ENCODE peak calls at places on chromosomes 16 and 17, in ten cellular contexts. One of them, this sample, is unnamed.

GRCh38 chr16:23302045-23302956 is at the start of gene SCNN1B:
- DNase-seq in A549: no peak
- DNase-seq in fibroblast of mammary gland: no peak
- DNase-seq in fibroblast of the aortic adventitia: no peak
- DNase-seq in GM23338: peak
- DNase-seq in cardiac muscle cell: no peak
- DNase-seq in psoas muscle: no peak
- DNase-seq in PC-3: peak
- DNase-seq in epithelial cell of proximal tubule: no peak
- DNase-seq in stomach: peak
- DNase-seq in this sample: no peak

GRCh38 chr16:55488306-55488705 is 9.3 kb downstream of the MMP2 start:
- DNase-seq in A549: no peak
- DNase-seq in fibroblast of mammary gland: no peak
- DNase-seq in fibroblast of the aortic adventitia: no peak
- DNase-seq in GM23338: no peak
- DNase-seq in cardiac muscle cell: no peak
- DNase-seq in psoas muscle: no peak
- DNase-seq in PC-3: no peak
- DNase-seq in epithelial cell of proximal tubule: no peak
- DNase-seq in stomach: no peak
- DNase-seq in this sample: no peak

GRCh38 chr16:87161822-87162676 is 155.1 kb downstream of the C16orf95 start:
- DNase-seq in A549: no peak
- DNase-seq in fibroblast of mammary gland: no peak
- DNase-seq in fibroblast of the aortic adventitia: no peak
- DNase-seq in GM23338: no peak
- DNase-seq in cardiac muscle cell: no peak
- DNase-seq in psoas muscle: no peak
- DNase-seq in PC-3: no peak
- DNase-seq in epithelial cell of proximal tubule: no peak
- DNase-seq in stomach: no peak
- DNase-seq in this sample: no peak

GRCh38 chr16:14576532-14576931 is 53.5 kb downstream of the PARN start:
- DNase-seq in A549: no peak
- DNase-seq in fibroblast of mammary gland: no peak
- DNase-seq in fibroblast of the aortic adventitia: no peak
- DNase-seq in GM23338: no peak
- DNase-seq in cardiac muscle cell: no peak
- DNase-seq in psoas muscle: no peak
- DNase-seq in PC-3: no peak
- DNase-seq in epithelial cell of proximal tubule: peak
- DNase-seq in stomach: no peak
- DNase-seq in this sample: no peak

GRCh38 chr17:19448341-19449268 is 37.6 kb downstream of the RNF112 start:
- DNase-seq in A549: peak
- DNase-seq in fibroblast of mammary gland: peak
- DNase-seq in fibroblast of the aortic adventitia: peak
- DNase-seq in GM23338: no peak
- DNase-seq in cardiac muscle cell: peak
- DNase-seq in psoas muscle: no peak
- DNase-seq in PC-3: peak
- DNase-seq in epithelial cell of proximal tubule: peak
- DNase-seq in stomach: no peak
- DNase-seq in this sample: peak

GRCh38 chr17:40095356-40095943 is 4.9 kb downstream of the NR1D1 start:
- DNase-seq in A549: no peak
- DNase-seq in fibroblast of mammary gland: no peak
- DNase-seq in fibroblast of the aortic adventitia: no peak
- DNase-seq in GM23338: no peak
- DNase-seq in cardiac muscle cell: no peak
- DNase-seq in psoas muscle: peak
- DNase-seq in PC-3: no peak
- DNase-seq in epithelial cell of proximal tubule: no peak
- DNase-seq in stomach: peak
- DNase-seq in this sample: no peak

GRCh38 chr17:10513284-10514067 is 4.9 kb downstream of the MYH1 start:
- DNase-seq in A549: no peak
- DNase-seq in fibroblast of mammary gland: peak
- DNase-seq in fibroblast of the aortic adventitia: peak
- DNase-seq in GM23338: peak
- DNase-seq in cardiac muscle cell: peak
- DNase-seq in psoas muscle: no peak
- DNase-seq in PC-3: no peak
- DNase-seq in epithelial cell of proximal tubule: no peak
- DNase-seq in stomach: no peak
- DNase-seq in this sample: no peak

GRCh38 chr16:60110531-60110930 is 1376.4 kb upstream of the GOT2 start:
- DNase-seq in A549: no peak
- DNase-seq in fibroblast of mammary gland: no peak
- DNase-seq in fibroblast of the aortic adventitia: no peak
- DNase-seq in GM23338: no peak
- DNase-seq in cardiac muscle cell: no peak
- DNase-seq in psoas muscle: no peak
- DNase-seq in PC-3: peak
- DNase-seq in epithelial cell of proximal tubule: no peak
- DNase-seq in stomach: no peak
- DNase-seq in this sample: no peak

GRCh38 chr17:72812823-72813222 is 279.7 kb downstream of the SLC39A11 start:
- DNase-seq in A549: no peak
- DNase-seq in fibroblast of mammary gland: peak
- DNase-seq in fibroblast of the aortic adventitia: peak
- DNase-seq in GM23338: no peak
- DNase-seq in cardiac muscle cell: peak
- DNase-seq in psoas muscle: no peak
- DNase-seq in PC-3: peak
- DNase-seq in epithelial cell of proximal tubule: no peak
- DNase-seq in stomach: no peak
- DNase-seq in this sample: no peak

GRCh38 chr16:50183316-50183715 is 30.2 kb downstream of the TENT4B start:
- DNase-seq in A549: no peak
- DNase-seq in fibroblast of mammary gland: peak
- DNase-seq in fibroblast of the aortic adventitia: peak
- DNase-seq in GM23338: no peak
- DNase-seq in cardiac muscle cell: peak
- DNase-seq in psoas muscle: no peak
- DNase-seq in PC-3: no peak
- DNase-seq in epithelial cell of proximal tubule: peak
- DNase-seq in stomach: no peak
- DNase-seq in this sample: peak

GRCh38 chr16:11581677-11582076 is 5.0 kb downstream of the LITAF start:
- DNase-seq in A549: no peak
- DNase-seq in fibroblast of mammary gland: no peak
- DNase-seq in fibroblast of the aortic adventitia: no peak
- DNase-seq in GM23338: peak
- DNase-seq in cardiac muscle cell: no peak
- DNase-seq in psoas muscle: no peak
- DNase-seq in PC-3: no peak
- DNase-seq in epithelial cell of proximal tubule: no peak
- DNase-seq in stomach: no peak
- DNase-seq in this sample: no peak

GRCh38 chr17:42179911-42180410 is 981 bp downstream of the KCNH4 start:
- DNase-seq in A549: peak
- DNase-seq in fibroblast of mammary gland: peak
- DNase-seq in fibroblast of the aortic adventitia: peak
- DNase-seq in GM23338: peak
- DNase-seq in cardiac muscle cell: peak
- DNase-seq in psoas muscle: peak
- DNase-seq in PC-3: no peak
- DNase-seq in epithelial cell of proximal tubule: no peak
- DNase-seq in stomach: peak
- DNase-seq in this sample: no peak

GRCh38 chr16:78720416-78720815 is 621.0 kb downstream of the WWOX start:
- DNase-seq in A549: no peak
- DNase-seq in fibroblast of mammary gland: no peak
- DNase-seq in fibroblast of the aortic adventitia: no peak
- DNase-seq in GM23338: no peak
- DNase-seq in cardiac muscle cell: no peak
- DNase-seq in psoas muscle: no peak
- DNase-seq in PC-3: no peak
- DNase-seq in epithelial cell of proximal tubule: no peak
- DNase-seq in stomach: no peak
- DNase-seq in this sample: no peak

GRCh38 chr17:17567631-17568030 is 23.9 kb downstream of the PEMT start:
- DNase-seq in A549: no peak
- DNase-seq in fibroblast of mammary gland: peak
- DNase-seq in fibroblast of the aortic adventitia: peak
- DNase-seq in GM23338: no peak
- DNase-seq in cardiac muscle cell: peak
- DNase-seq in psoas muscle: peak
- DNase-seq in PC-3: no peak
- DNase-seq in epithelial cell of proximal tubule: no peak
- DNase-seq in stomach: peak
- DNase-seq in this sample: no peak

GRCh38 chr16:56628486-56629035 is 3.0 kb downstream of the MT1E start:
- DNase-seq in A549: no peak
- DNase-seq in fibroblast of mammary gland: peak
- DNase-seq in fibroblast of the aortic adventitia: no peak
- DNase-seq in GM23338: no peak
- DNase-seq in cardiac muscle cell: no peak
- DNase-seq in psoas muscle: no peak
- DNase-seq in PC-3: no peak
- DNase-seq in epithelial cell of proximal tubule: no peak
- DNase-seq in stomach: no peak
- DNase-seq in this sample: no peak

GRCh38 chr16:71709231-71709781 is 15.2 kb downstream of the PHLPP2 start:
- DNase-seq in A549: no peak
- DNase-seq in fibroblast of mammary gland: peak
- DNase-seq in fibroblast of the aortic adventitia: peak
- DNase-seq in GM23338: no peak
- DNase-seq in cardiac muscle cell: peak
- DNase-seq in psoas muscle: no peak
- DNase-seq in PC-3: peak
- DNase-seq in epithelial cell of proximal tubule: peak
- DNase-seq in stomach: no peak
- DNase-seq in this sample: peak

GRCh38 chr17:10295728-10296343 is 77.0 kb downstream of the MYH13 start:
- DNase-seq in A549: peak
- DNase-seq in fibroblast of mammary gland: peak
- DNase-seq in fibroblast of the aortic adventitia: peak
- DNase-seq in GM23338: peak
- DNase-seq in cardiac muscle cell: peak
- DNase-seq in psoas muscle: peak
- DNase-seq in PC-3: peak
- DNase-seq in epithelial cell of proximal tubule: no peak
- DNase-seq in stomach: no peak
- DNase-seq in this sample: no peak

GRCh38 chr16:4217246-4218131 is 24.4 kb downstream of the SRL start:
- DNase-seq in A549: no peak
- DNase-seq in fibroblast of mammary gland: peak
- DNase-seq in fibroblast of the aortic adventitia: peak
- DNase-seq in GM23338: no peak
- DNase-seq in cardiac muscle cell: peak
- DNase-seq in psoas muscle: peak
- DNase-seq in PC-3: no peak
- DNase-seq in epithelial cell of proximal tubule: no peak
- DNase-seq in stomach: no peak
- DNase-seq in this sample: no peak

GRCh38 chr17:49848019-49848473 is at the start of gene TAC4:
- DNase-seq in A549: no peak
- DNase-seq in fibroblast of mammary gland: no peak
- DNase-seq in fibroblast of the aortic adventitia: no peak
- DNase-seq in GM23338: peak
- DNase-seq in cardiac muscle cell: no peak
- DNase-seq in psoas muscle: no peak
- DNase-seq in PC-3: no peak
- DNase-seq in epithelial cell of proximal tubule: no peak
- DNase-seq in stomach: no peak
- DNase-seq in this sample: no peak
- H3K4me3 ChIP-seq in A549: no peak
- H3K4me3 ChIP-seq in fibroblast of mammary gland: no peak
- H3K4me3 ChIP-seq in fibroblast of the aortic adventitia: no peak
- H3K4me3 ChIP-seq in GM23338: no peak
- H3K4me3 ChIP-seq in cardiac muscle cell: no peak
- H3K4me3 ChIP-seq in psoas muscle: no peak
- H3K4me3 ChIP-seq in PC-3: no peak
- H3K4me3 ChIP-seq in epithelial cell of proximal tubule: no peak
- H3K4me3 ChIP-seq in stomach: no peak
- H3K4me3 ChIP-seq in this sample: no peak

GRCh38 chr17:7782237-7782636 is 51.8 kb upstream of the KDM6B start:
- DNase-seq in A549: peak
- DNase-seq in fibroblast of mammary gland: peak
- DNase-seq in fibroblast of the aortic adventitia: peak
- DNase-seq in GM23338: no peak
- DNase-seq in cardiac muscle cell: peak
- DNase-seq in psoas muscle: no peak
- DNase-seq in PC-3: peak
- DNase-seq in epithelial cell of proximal tubule: peak
- DNase-seq in stomach: no peak
- DNase-seq in this sample: no peak
- TF ChIP-seq CTCF in A549: peak
- TF ChIP-seq CTCF in fibroblast of mammary gland: peak
- TF ChIP-seq CTCF in fibroblast of the aortic adventitia: peak
- TF ChIP-seq CTCF in GM23338: no peak
- TF ChIP-seq CTCF in cardiac muscle cell: peak
- TF ChIP-seq CTCF in psoas muscle: no peak
- TF ChIP-seq CTCF in PC-3: peak
- TF ChIP-seq CTCF in epithelial cell of proximal tubule: peak
- TF ChIP-seq CTCF in stomach: no peak
- TF ChIP-seq CTCF in this sample: no peak

GRCh38 chr16:28623172-28623711 is 13.4 kb upstream of the SULT1A1 start:
- DNase-seq in A549: peak
- DNase-seq in fibroblast of mammary gland: no peak
- DNase-seq in fibroblast of the aortic adventitia: peak
- DNase-seq in GM23338: peak
- DNase-seq in cardiac muscle cell: peak
- DNase-seq in psoas muscle: peak
- DNase-seq in PC-3: peak
- DNase-seq in epithelial cell of proximal tubule: no peak
- DNase-seq in stomach: peak
- DNase-seq in this sample: no peak
- H3K4me3 ChIP-seq in A549: peak
- H3K4me3 ChIP-seq in fibroblast of mammary gland: no peak
- H3K4me3 ChIP-seq in fibroblast of the aortic adventitia: peak
- H3K4me3 ChIP-seq in GM23338: no peak
- H3K4me3 ChIP-seq in cardiac muscle cell: no peak
- H3K4me3 ChIP-seq in psoas muscle: peak
- H3K4me3 ChIP-seq in PC-3: peak
- H3K4me3 ChIP-seq in epithelial cell of proximal tubule: peak
- H3K4me3 ChIP-seq in stomach: peak
- H3K4me3 ChIP-seq in this sample: no peak

DNA sequence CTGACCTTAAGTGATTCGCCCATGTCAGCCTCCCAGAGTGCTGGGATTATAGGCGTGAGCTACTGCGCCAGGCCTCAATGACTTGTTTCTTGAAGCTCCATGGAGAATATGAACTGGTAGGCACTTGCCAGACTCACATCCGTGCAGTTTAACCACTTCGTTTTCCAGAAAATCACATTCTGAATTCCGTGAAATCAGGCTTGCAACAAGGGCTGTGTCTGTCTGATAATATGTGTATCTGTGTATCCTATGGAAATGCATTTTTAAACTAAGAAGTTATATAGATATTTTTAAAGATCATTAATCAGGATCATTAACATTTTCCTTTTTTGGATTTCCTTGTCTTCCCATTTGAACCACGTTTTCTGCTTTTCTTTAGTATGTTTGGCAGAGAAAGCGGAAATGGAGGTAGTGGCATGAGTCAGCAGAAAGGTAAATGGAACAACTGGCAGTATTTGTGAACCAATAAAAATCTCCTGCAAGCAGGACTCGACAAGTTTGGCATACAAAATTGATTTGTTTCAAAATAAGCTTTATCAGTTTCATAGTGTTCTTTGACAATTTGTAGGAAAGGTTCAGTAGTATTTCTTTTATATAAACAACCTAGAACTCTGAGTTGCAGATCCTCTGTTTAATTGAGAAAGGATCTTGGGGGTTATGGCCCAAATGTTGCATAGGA is 33.0 kb downstream of the USP10 start:
- DNase-seq in A549: peak
- DNase-seq in fibroblast of mammary gland: no peak
- DNase-seq in fibroblast of the aortic adventitia: no peak
- DNase-seq in GM23338: no peak
- DNase-seq in cardiac muscle cell: no peak
- DNase-seq in psoas muscle: no peak
- DNase-seq in PC-3: peak
- DNase-seq in epithelial cell of proximal tubule: no peak
- DNase-seq in stomach: no peak
- DNase-seq in this sample: no peak
- TF ChIP-seq CTCF in A549: no peak
- TF ChIP-seq CTCF in fibroblast of mammary gland: no peak
- TF ChIP-seq CTCF in fibroblast of the aortic adventitia: no peak
- TF ChIP-seq CTCF in GM23338: no peak
- TF ChIP-seq CTCF in cardiac muscle cell: no peak
- TF ChIP-seq CTCF in psoas muscle: no peak
- TF ChIP-seq CTCF in PC-3: no peak
- TF ChIP-seq CTCF in epithelial cell of proximal tubule: no peak
- TF ChIP-seq CTCF in stomach: no peak
- TF ChIP-seq CTCF in this sample: no peak